ENCODE peak calls at places on chromosomes 7 and 10, in ten cellular contexts. K is choroid plexus epithelial cell, I is body of pancreas, N is fibroblast of villous mesenchyme, V is kidney epithelial cell, S is PC-9, T is keratinocyte, E is AG04449, U is sigmoid colon, J is GM12878. G is an unnamed sample.
A peak's percentile ranks its signal among the peaks of the same experiment; 100 is the strongest.

GRCh38 chr7:87220734-87221215 is 1.2 kb upstream of the TMEM243 start:
- DNase-seq in N (peak; percentile 47), E (no peak), I (peak; percentile 55), K (peak; percentile 23), V (no peak), S (no peak), T (no peak), J (no peak), U (no peak), G (peak; percentile 23)

GRCh38 chr7:3218561-3219225 is 82.4 kb upstream of the SDK1 start:
- DNase-seq in T (no peak), U (no peak), E (no peak), S (no peak), K (peak; percentile 13), I (peak; percentile 23), V (no peak), N (peak; percentile 13), J (no peak), G (no peak)

GRCh38 chr10:68235111-68235510 is 3.2 kb upstream of the ATOH7 start:
- DNase-seq in N (no peak), K (no peak), T (no peak), U (no peak), S (no peak), J (no peak), I (no peak), V (no peak), E (no peak), G (no peak)

GRCh38 chr10:77251297-77252013 is 386.2 kb downstream of the KCNMA1 start:
- DNase-seq in T (no peak), V (no peak), J (no peak), I (peak; percentile 67), E (no peak), S (peak; percentile 29), K (peak; percentile 61), U (no peak), N (peak; percentile 64), G (peak; percentile 64)

GRCh38 chr10:44506386-44506785 is 121.5 kb upstream of the CXCL12 start:
- DNase-seq in K (no peak), U (no peak), V (no peak), N (no peak), T (no peak), S (no peak), I (no peak), E (no peak), J (no peak), G (no peak)

GRCh38 chr7:138935438-138936079 is 45.6 kb downstream of the KIAA1549 start:
- DNase-seq in K (peak; percentile 77), T (peak; percentile 15), N (peak; percentile 76), E (peak; percentile 49), S (peak; percentile 73), V (peak; percentile 67), U (no peak), J (no peak), I (peak; percentile 35), G (peak; percentile 80)

GRCh38 chr10:115657161-115657850 is 564.1 kb downstream of the ATRNL1 start:
- DNase-seq in N (peak; percentile 13), S (no peak), J (no peak), K (peak; percentile 50), U (no peak), E (no peak), T (no peak), I (no peak), V (no peak), G (peak; percentile 26)

GRCh38 chr7:121401896-121402295 is 5.8 kb upstream of the FAM3C start:
- DNase-seq in E (no peak), N (peak; percentile 42), J (no peak), K (no peak), I (no peak), U (no peak), T (no peak), S (no peak), V (no peak), G (no peak)

GRCh38 chr10:3408603-3409365 is 236.2 kb upstream of the PITRM1 start:
- DNase-seq in K (no peak), V (no peak), U (no peak), J (no peak), S (no peak), E (no peak), I (peak; percentile 60), N (no peak), T (no peak), G (no peak)

GRCh38 chr10:71207578-71207977 is 4.8 kb upstream of the UNC5B start:
- DNase-seq in K (no peak), N (no peak), E (no peak), I (no peak), V (no peak), S (no peak), J (no peak), T (no peak), U (no peak), G (no peak)

GRCh38 chr7:30091431-30092386 is 43.1 kb upstream of the MTURN start:
- DNase-seq in U (no peak), V (peak; percentile 34), I (no peak), K (peak; percentile 65), E (peak; percentile 74), N (peak; percentile 54), S (no peak), T (no peak), J (no peak), G (peak; percentile 88)

DNA sequence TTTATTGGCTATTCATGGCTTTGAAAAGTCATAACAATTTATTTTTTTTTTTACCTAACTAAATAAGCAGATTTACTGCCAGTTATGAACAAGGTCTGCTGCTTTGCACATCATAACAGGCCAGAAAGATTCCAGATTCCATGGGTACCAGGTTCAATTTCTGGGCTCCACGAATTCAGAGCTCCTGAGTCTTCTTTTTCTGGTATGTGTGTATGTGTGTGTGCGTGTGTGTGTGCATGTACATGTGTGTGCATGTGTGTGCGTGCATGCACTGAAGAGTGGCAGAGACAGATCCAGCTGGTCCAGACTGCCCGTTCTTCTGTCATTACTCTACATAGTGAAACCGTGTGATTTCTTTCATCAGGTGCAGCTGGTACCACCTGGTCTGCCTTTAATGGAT is 14.6 kb upstream of the PRTFDC1 start:
- DNase-seq in U (no peak), K (no peak), T (no peak), J (no peak), S (no peak), I (no peak), E (no peak), N (no peak), V (no peak), G (no peak)
- TF ChIP-seq CTCF in U (no peak), K (no peak), T (no peak), J (no peak), S (no peak), I (no peak), E (no peak), N (no peak), V (no peak), G (no peak)

DNA sequence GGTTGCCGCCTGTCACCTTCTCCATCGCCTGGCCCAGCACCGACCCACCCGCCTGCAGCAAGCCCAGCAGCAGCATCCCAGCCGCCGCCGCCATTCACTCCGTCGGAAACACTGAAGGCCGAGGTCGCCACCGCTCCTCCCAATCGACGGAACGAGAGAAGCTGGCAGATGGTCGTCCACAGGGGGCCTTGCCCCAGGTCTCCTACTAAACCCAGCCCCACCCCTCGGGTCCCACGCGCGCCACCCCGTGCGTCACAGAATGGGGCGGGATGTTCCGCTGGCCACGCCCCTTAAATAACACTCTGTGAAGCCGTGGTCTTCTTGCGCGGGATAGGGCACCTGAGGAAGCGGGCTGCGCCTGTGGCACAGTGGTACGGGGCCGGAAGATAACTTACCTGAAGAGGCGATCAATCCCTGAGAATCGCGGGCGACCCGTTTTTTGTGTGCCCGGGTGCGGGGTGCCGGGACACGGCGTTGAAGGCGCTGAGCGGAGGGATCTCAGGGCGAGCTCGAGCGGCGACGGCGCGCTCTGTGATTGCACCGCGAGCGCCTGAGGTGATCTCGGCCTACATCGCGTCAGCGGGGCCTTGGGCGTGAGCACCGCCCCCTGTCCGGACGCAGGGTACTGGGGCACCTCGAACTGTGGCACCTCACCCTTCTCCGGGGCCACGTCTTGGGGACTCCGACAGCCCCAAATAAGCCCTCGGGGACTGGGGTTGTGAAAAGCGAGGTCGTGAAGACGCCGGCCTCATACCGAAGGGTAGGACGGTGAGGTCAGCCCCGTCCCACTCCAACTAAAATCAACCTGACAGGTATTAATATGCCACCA is at the start of gene CYP51A1:
- DNase-seq in K (peak; percentile 95), T (peak; percentile 63), I (peak; percentile 96), E (peak; percentile 63), V (peak; percentile 48), U (peak; percentile 97), J (peak; percentile 76), S (peak; percentile 95), N (peak; percentile 96), G (peak; percentile 96)
- H3K4me3 ChIP-seq in K (peak within 1 kb of the TSS; percentile 91), T (peak within 1 kb of the TSS; percentile 89), I (peak within 1 kb of the TSS; percentile 95), E (peak within 1 kb of the TSS; percentile 89), V (peak within 1 kb of the TSS; percentile 98), U (peak within 1 kb of the TSS; percentile 91), J (peak within 1 kb of the TSS; percentile 79), S (peak within 1 kb of the TSS; percentile 65), N (peak within 1 kb of the TSS; percentile 68), G (peak within 1 kb of the TSS; percentile 92)

DNA sequence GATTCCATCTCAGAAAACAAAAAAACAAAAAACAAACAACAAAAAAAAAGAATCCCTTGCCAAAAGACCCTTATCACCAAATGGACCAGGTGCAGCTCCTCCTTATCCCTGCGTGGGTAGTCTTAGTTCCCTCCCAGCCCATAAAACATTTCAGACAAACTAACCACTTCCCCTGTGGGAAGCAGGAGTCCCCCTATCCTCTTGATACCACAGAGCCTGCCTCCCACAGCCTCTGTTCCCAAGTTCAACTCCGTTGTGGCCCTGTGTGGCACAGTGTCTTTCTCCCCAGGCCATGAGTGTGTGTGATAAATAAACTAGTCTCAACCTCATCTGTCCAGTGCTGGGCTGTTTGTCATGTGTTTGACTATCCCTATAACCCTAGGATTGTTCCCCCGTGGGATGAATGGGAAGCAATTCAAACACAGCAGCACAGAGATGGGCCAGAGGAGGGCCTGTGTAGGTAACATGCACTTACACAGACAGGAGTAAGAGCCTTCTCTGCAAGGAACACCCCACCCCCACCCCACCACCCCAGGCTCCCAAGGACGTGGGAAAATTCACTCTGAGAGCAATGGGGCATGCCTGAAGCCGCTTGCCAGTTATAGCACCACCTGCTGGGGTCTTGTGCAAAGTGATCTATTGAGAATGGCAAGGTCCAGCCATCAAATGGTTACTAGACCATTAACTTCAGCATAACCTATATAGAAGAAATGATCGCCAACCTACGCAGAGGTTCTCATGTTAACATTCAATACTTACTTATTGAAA is 147.1 kb upstream of the GHITM start:
- DNase-seq in I (peak; percentile 53), K (peak; percentile 9), V (no peak), T (no peak), U (no peak), S (no peak), J (peak; percentile 55), N (peak; percentile 4), E (no peak), G (peak; percentile 4)
- TF ChIP-seq CTCF in I (no peak), K (peak; percentile 21), V (peak; percentile 44), T (peak; percentile 49), U (no peak), S (peak; percentile 35), J (peak; percentile 66), N (peak; percentile 16), E (no peak), G (no peak)

DNA sequence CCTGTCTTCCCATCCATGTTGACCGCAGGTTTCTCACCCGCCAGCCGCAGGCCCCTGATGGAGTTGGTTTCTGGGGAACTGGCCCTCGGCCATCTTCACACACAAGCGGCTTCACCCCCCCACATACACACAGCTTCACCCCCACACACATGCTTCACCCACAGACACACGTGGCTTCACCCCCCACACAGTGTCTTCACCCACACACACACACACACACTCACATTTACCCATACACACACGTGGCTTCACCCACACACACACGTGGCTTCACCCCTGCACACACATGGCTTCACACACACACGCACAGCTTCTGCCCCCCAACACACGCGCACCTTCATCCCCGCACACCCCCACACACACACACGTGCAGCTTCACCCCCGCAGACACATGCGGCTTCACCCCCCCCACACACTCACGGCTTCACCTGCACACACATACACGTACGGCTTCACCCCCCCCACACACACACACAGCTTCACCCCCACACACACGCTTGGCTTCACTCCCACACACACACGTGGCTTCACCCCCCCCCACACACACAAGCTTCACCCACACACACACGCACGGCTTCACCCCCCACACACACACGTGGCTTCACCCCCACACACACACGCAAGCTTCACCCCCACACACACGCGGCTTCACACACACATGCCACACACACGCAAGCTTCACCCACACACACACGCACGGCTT is 82.5 kb downstream of the NKX6-2 start:
- DNase-seq in I (no peak), J (no peak), E (no peak), V (no peak), N (no peak), K (no peak), T (no peak), U (peak; percentile 53), S (no peak), G (no peak)
- H3K4me3 ChIP-seq in I (no peak overlapping the region), J (no peak overlapping the region), E (no peak overlapping the region), V (no peak overlapping the region), N (no peak overlapping the region), K (no peak overlapping the region), T (no peak overlapping the region), U (no peak overlapping the region), S (no peak overlapping the region), G (no peak overlapping the region)

G was measured in cardiac fibroblast.